ENCODE peak calls at places on chromosome 14, in nine cellular contexts. Z is hepatocyte, T is kidney, Y is dorsolateral prefrontal cortex, A is uterus, S is astrocyte, O is K562, G is adrenal gland, M is tibial nerve. B is an unnamed sample.

GRCh38 chr14:38254565-38255407 is 1.1 kb downstream of the CLEC14A start:
- DNase-seq in A (no peak), Z (no peak), O (no peak), T (no peak), Y (no peak), S (no peak), M (no peak), G (no peak), B (no peak)

GRCh38 chr14:79727900-79728299 is 483.4 kb downstream of the DIO2 start:
- DNase-seq in Z (no peak), G (no peak), M (no peak), Y (no peak), O (no peak), A (no peak), S (no peak), T (no peak), B (no peak)

GRCh38 chr14:67505254-67505653 is 16.7 kb upstream of the TMEM229B start:
- DNase-seq in G (no peak), Y (no peak), Z (no peak), O (no peak), S (no peak), M (no peak), A (no peak), T (no peak), B (no peak)

GRCh38 chr14:22333408-22334274 is 255.4 kb downstream of the DAD1 start:
- DNase-seq in M (no peak), S (peak), Y (no peak), G (peak), A (no peak), O (peak), Z (peak), T (no peak), B (no peak)

GRCh38 chr14:20683896-20684661 is at the start of gene RNASE4:
- DNase-seq in A (peak), Y (peak), G (peak), Z (peak), M (peak), O (peak), T (peak), S (peak), B (peak)

GRCh38 chr14:92549853-92550244 is 36.3 kb downstream of the RIN3 start:
- DNase-seq in O (peak), A (no peak), M (no peak), Z (no peak), S (peak), Y (no peak), T (peak), G (peak), B (no peak)

GRCh38 chr14:101029668-101030290 is 126.3 kb upstream of the RTL1 start:
- DNase-seq in T (peak), O (no peak), M (no peak), Z (no peak), S (no peak), A (no peak), G (no peak), Y (peak), B (no peak)

GRCh38 chr14:52069617-52070431 is 965 bp upstream of the NID2 start:
- DNase-seq in Y (no peak), Z (peak), T (no peak), O (no peak), G (peak), S (peak), A (no peak), M (peak), B (no peak)

GRCh38 chr14:103067231-103067954 is 10.0 kb upstream of the CDC42BPB start:
- DNase-seq in G (peak), T (peak), M (no peak), A (no peak), S (peak), Z (no peak), O (no peak), Y (no peak), B (no peak)

GRCh38 chr14:67440513-67440912 is 28.5 kb upstream of the PLEK2 start:
- DNase-seq in T (no peak), A (no peak), O (no peak), M (no peak), G (no peak), Y (no peak), Z (peak), S (no peak), B (no peak)

GRCh38 chr14:106790189-106791036 is 1264.0 kb downstream of the TMEM121 start:
- DNase-seq in S (no peak), Y (no peak), M (no peak), T (peak), A (peak), G (peak), Z (no peak), O (peak), B (no peak)

GRCh38 chr14:104820669-104821228 is 19.8 kb downstream of the ZBTB42 start:
- DNase-seq in T (peak), G (peak), M (no peak), Y (peak), Z (peak), A (peak), O (no peak), S (peak), B (peak)

GRCh38 chr14:49250109-49250508 is 336.1 kb downstream of the RPS29 start:
- DNase-seq in T (no peak), S (peak), Y (no peak), G (no peak), M (no peak), A (no peak), O (no peak), Z (no peak), B (no peak)

GRCh38 chr14:94048676-94049624 is 22.8 kb downstream of the OTUB2 start:
- DNase-seq in Z (no peak), Y (no peak), O (no peak), G (no peak), M (no peak), A (no peak), T (no peak), S (no peak), B (no peak)

GRCh38 chr14:79643132-79643531 is 568.2 kb downstream of the DIO2 start:
- DNase-seq in A (no peak), M (no peak), S (no peak), G (no peak), T (no peak), O (no peak), Y (no peak), Z (no peak), B (no peak)

GRCh38 chr14:97584528-97584927 is 787.3 kb downstream of the VRK1 start:
- DNase-seq in O (no peak), G (no peak), Z (no peak), A (no peak), Y (no peak), T (no peak), M (no peak), S (no peak), B (no peak)

GRCh38 chr14:68945190-68945584 is 33.9 kb downstream of the ACTN1 start:
- DNase-seq in M (no peak), T (peak), O (no peak), Y (no peak), S (no peak), A (no peak), G (no peak), Z (no peak), B (no peak)
- H3K4me3 ChIP-seq in M (no peak), T (no peak), O (no peak), Y (no peak), S (no peak), A (no peak), G (no peak), Z (no peak), B (no peak)

GRCh38 chr14:96092936-96093335 is 53.8 kb downstream of the C14orf132 start:
- DNase-seq in A (no peak), Z (no peak), S (no peak), M (no peak), T (no peak), O (no peak), G (no peak), Y (no peak), B (no peak)

GRCh38 chr14:96090441-96091148 is 51.4 kb downstream of the C14orf132 start:
- DNase-seq in A (peak), G (peak), S (peak), M (peak), Y (peak), Z (peak), T (peak), O (no peak), B (peak)

GRCh38 chr14:96089401-96089800 is 50.2 kb downstream of the C14orf132 start:
- DNase-seq in O (no peak), Z (no peak), T (no peak), A (no peak), Y (no peak), M (no peak), S (no peak), G (no peak), B (no peak)

GRCh38 chr14:96091941-96092411 is 52.8 kb downstream of the C14orf132 start:
- DNase-seq in Y (no peak), G (no peak), Z (no peak), A (no peak), M (no peak), S (peak), O (no peak), T (no peak), B (no peak)

DNA sequence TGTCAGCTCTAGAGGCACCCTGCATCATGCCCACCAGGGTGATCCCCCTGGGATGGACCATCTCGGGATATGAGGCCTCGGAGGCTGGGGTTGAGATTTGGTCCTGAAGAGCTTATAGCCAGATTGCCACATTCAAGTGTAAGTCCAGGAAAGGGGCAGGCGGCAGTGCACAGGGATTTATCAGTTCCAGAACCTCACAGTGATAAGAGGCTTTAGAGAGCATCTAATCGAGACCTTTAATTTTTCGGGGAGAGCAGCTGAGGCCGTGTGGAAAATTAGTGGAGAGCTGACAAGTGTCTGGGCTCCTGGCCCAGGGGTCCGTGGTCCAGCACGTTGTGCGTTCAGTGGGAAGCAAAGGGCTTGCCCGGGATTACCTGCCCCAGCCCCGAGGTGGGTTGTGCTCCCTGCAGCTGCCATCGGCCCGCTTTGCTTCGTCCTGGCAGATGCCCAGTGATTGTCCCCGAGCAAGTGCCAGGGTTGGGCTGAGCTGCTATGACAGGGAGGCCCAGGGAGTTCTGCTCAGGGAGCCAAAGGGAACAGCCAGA is 52.1 kb downstream of the C14orf132 start:
- DNase-seq in T (no peak), Z (no peak), O (no peak), A (no peak), Y (no peak), S (no peak), M (no peak), G (no peak), B (no peak)
- H3K27ac ChIP-seq in T (no peak), Z (no peak), O (no peak), A (no peak), Y (peak), S (peak), M (no peak), G (peak), B (no peak)

DNA sequence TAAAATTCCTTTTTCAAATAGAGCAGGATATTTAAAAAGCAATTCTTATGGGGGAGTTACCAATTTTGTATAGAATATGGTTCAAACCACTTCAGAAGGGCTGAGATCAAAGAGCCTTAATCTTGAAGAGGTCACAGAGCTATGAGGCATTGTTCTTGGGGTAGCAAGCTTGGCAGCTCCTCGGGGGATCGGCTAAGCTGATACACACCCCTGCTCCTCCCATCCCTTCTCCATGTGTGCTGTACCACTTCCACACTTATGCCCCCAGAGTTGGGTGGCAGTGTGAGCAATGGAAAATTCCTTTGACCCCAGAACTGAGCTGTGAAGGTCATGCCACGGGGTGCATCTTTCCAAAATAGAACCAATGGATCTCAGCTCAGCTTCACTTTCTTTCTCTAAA is 15.0 kb upstream of the TMEM30B start:
- DNase-seq in M (no peak), T (no peak), Y (no peak), Z (no peak), S (no peak), O (no peak), A (no peak), G (no peak), B (no peak)
- TF ChIP-seq CTCF in M (no peak), T (no peak), Y (no peak), Z (no peak), S (no peak), O (no peak), A (no peak), G (no peak), B (no peak)

DNA sequence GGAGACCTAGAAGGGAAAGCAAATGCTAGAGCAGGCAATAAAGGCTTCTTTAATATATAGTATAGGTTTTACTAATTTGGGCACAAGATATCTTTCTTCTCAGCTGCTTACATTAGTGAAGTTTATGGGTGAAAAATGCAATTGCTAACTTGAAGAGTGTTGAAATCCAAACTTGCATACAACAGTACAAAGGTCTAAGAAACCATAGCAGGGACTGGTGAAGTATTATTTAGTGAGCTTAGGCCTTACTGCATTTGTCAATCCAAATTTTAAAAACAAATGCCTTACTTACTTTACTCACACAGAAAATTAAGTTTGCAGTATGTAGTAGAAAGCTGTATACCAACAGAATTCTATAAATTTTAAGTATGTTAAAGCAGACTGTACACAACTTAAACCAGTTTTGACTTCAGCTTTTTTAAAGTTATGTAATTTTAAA is 1.4 kb upstream of the AP4S1 start:
- DNase-seq in G (no peak), A (no peak), Y (no peak), M (no peak), T (no peak), S (no peak), Z (no peak), O (no peak), B (no peak)
- H3K4me3 ChIP-seq in G (peak), A (no peak), Y (peak), M (no peak), T (peak), S (peak), Z (peak), O (peak), B (peak)

DNA sequence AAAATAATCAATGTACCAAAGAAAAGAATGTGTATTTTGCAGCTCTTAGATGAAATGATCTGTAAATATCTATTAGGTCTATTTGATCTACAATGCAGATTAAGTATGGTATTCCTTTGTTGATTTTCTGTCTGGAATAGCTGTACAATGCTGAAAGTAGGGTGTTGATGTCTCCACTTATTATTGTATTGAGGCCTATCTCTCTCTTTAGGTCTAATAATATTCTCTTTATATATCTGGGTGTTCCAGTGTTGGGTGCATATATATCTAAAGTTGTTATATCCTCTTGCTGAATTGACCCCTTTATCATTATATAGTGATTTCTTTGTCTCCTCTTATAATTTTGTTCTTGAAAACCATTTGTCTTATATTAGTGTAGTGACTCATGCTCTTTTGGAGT is 885.5 kb upstream of the FOXG1 start:
- DNase-seq in G (no peak), Y (no peak), M (no peak), O (no peak), Z (no peak), S (no peak), T (no peak), A (no peak), B (no peak)
- H3K27ac ChIP-seq in G (no peak), Y (no peak), M (no peak), O (no peak), Z (no peak), S (no peak), T (no peak), A (no peak), B (no peak)

B was measured in AG04450.